ENCODE peak calls at places on chromosome 2, in six cellular contexts. R is cardiac fibroblast; B is GM20000; J is AG09309; F is AG08396; Z is stimulated activated CD4-positive, alpha-beta T cell treated with anti-CD3 and anti-CD28 coated beads, Interleukin-1b, Interleukin-23, amount 100 ng/mL, for 48 hours. W is an unnamed sample.

GRCh38 chr2:225270861-225271260 is 128.6 kb upstream of the NYAP2 start:
- DNase-seq in J (no peak), B (peak), F (peak), Z (peak), R (peak), W (peak)

GRCh38 chr2:126664234-126664633 is 8.3 kb downstream of the GYPC start:
- DNase-seq in R (no peak), B (peak), Z (peak), F (no peak), J (no peak), W (no peak)

GRCh38 chr2:102103992-102104871 is 38.3 kb upstream of the IL1R1 start:
- DNase-seq in B (peak), F (peak), J (peak), R (peak), Z (peak), W (peak)

GRCh38 chr2:113277474-113278072 is 1.1 kb downstream of the PAX8 start:
- DNase-seq in Z (no peak), J (no peak), R (no peak), F (no peak), B (peak), W (no peak)

GRCh38 chr2:25286025-25286400 is 55.7 kb downstream of the DNMT3A start:
- DNase-seq in Z (peak), F (no peak), B (peak), J (no peak), R (no peak), W (peak)

GRCh38 chr2:237929979-237930378 is 36.8 kb upstream of the UBE2F start:
- DNase-seq in Z (no peak), R (no peak), B (no peak), F (no peak), J (no peak), W (no peak)

GRCh38 chr2:8684885-8685696 is 3.2 kb downstream of the ID2 start:
- DNase-seq in R (peak), F (peak), B (peak), J (no peak), Z (peak), W (no peak)

GRCh38 chr2:134245340-134245984 is 8.4 kb upstream of the MGAT5 start:
- DNase-seq in R (peak), B (no peak), F (no peak), J (no peak), Z (peak), W (peak)

GRCh38 chr2:25397777-25398176 is 56.1 kb upstream of the DNMT3A start:
- DNase-seq in Z (no peak), R (no peak), B (no peak), J (no peak), F (no peak), W (no peak)

GRCh38 chr2:219286436-219287115 is 7.4 kb downstream of the DNAJB2 start:
- DNase-seq in R (peak), F (no peak), B (peak), J (no peak), Z (no peak), W (no peak)

GRCh38 chr2:69700381-69700780 is 41.6 kb upstream of the ANXA4 start:
- DNase-seq in J (no peak), F (no peak), R (no peak), B (no peak), Z (no peak), W (no peak)

GRCh38 chr2:224442092-224442999 is 40.4 kb upstream of the FAM124B start:
- DNase-seq in B (peak), Z (peak), F (peak), J (no peak), R (peak), W (no peak)

GRCh38 chr2:167990062-167990461 is 257.3 kb downstream of the STK39 start:
- DNase-seq in Z (no peak), F (no peak), R (no peak), B (no peak), J (no peak), W (no peak)

GRCh38 chr2:75327334-75327733 is 128.0 kb upstream of the TACR1 start:
- DNase-seq in B (no peak), R (no peak), J (no peak), Z (no peak), F (no peak), W (no peak)

GRCh38 chr2:241788572-241788971 is 11.9 kb downstream of the GAL3ST2 start:
- DNase-seq in F (no peak), J (no peak), R (no peak), B (peak), Z (peak), W (no peak)

GRCh38 chr2:39020383-39020782 is 100.5 kb downstream of the SOS1 start:
- DNase-seq in Z (no peak), R (no peak), B (no peak), F (no peak), J (no peak), W (no peak)

GRCh38 chr2:54384301-54385035 is 71.7 kb upstream of the SPTBN1 start:
- DNase-seq in J (no peak), B (no peak), R (no peak), F (no peak), Z (no peak), W (no peak)

GRCh38 chr2:80560298-80560697 is 255.7 kb upstream of the LRRTM1 start:
- DNase-seq in F (no peak), Z (no peak), R (no peak), J (no peak), B (no peak), W (no peak)

GRCh38 chr2:64622443-64623231 is 31.1 kb downstream of the SERTAD2 start:
- DNase-seq in F (peak), R (peak), Z (no peak), J (no peak), B (no peak), W (no peak)

GRCh38 chr2:202373490-202373889 is 2.6 kb upstream of the BMPR2 start:
- DNase-seq in B (no peak), F (no peak), R (peak), Z (no peak), J (no peak), W (no peak)

GRCh38 chr2:57621984-57622383 is 424.6 kb upstream of the VRK2 start:
- DNase-seq in Z (no peak), R (no peak), J (no peak), F (no peak), B (no peak), W (no peak)

GRCh38 chr2:197052371-197052770 is 125.9 kb upstream of the PGAP1 start:
- DNase-seq in Z (no peak), R (no peak), F (no peak), B (no peak), J (no peak), W (no peak)

GRCh38 chr2:41877114-41877513 is 170.7 kb upstream of the PKDCC start:
- DNase-seq in R (no peak), F (no peak), Z (no peak), J (no peak), B (no peak), W (no peak)

GRCh38 chr2:96318723-96319122 is 6.4 kb upstream of the ITPRIPL1 start:
- DNase-seq in Z (no peak), J (no peak), F (no peak), B (no peak), R (no peak), W (no peak)

GRCh38 chr2:157898591-157898996 is 22.5 kb upstream of the ACVR1 start:
- DNase-seq in Z (peak), R (peak), J (peak), B (peak), F (peak), W (no peak)

GRCh38 chr2:224401641-224402342 is at the start of gene FAM124B:
- DNase-seq in Z (peak), J (no peak), B (no peak), R (peak), F (peak), W (peak)

GRCh38 chr2:3285901-3286645 is 91.5 kb downstream of the EIPR1 start:
- DNase-seq in R (no peak), F (no peak), J (no peak), B (no peak), Z (no peak), W (no peak)

GRCh38 chr2:195413422-195413821 is 243.6 kb upstream of the SLC39A10 start:
- DNase-seq in R (no peak), B (no peak), F (peak), Z (no peak), J (no peak), W (no peak)

GRCh38 chr2:36404754-36405153 is 49.2 kb downstream of the CRIM1 start:
- DNase-seq in J (no peak), R (no peak), F (no peak), Z (no peak), B (peak), W (no peak)

GRCh38 chr2:15798716-15799431 is 141.5 kb upstream of the MYCN start:
- DNase-seq in Z (no peak), B (no peak), R (no peak), F (no peak), J (no peak), W (no peak)

GRCh38 chr2:104262714-104263113 is 591.2 kb upstream of the POU3F3 start:
- DNase-seq in R (no peak), Z (no peak), F (no peak), B (no peak), J (no peak), W (no peak)

GRCh38 chr2:67650292-67651133 is 253.4 kb downstream of the ETAA1 start:
- DNase-seq in R (peak), F (peak), J (peak), B (peak), Z (peak), W (peak)

W was measured in KG1.